ENCODE peak calls at places on chromosome 21, in ten cellular contexts. O is lower lobe of right lung; T is heart right ventricle; E is CD4-positive, CD25-positive, alpha-beta regulatory T cell; K is psoas muscle; Q is HAP-1; L is tibial artery; V is mucosa of descending colon; G is pancreas; I is iPS DF 6.9. Y is an unnamed sample. For H3K9me3, the result is how much of the 10 kb centered on the place peaks cover.

GRCh38 chr21:44985441-44986401 is 45.9 kb downstream of the SLX9 start:
- DNase-seq in O (peak), T (no peak), E (no peak), K (peak), Q (no peak), L (peak), V (peak), G (no peak), I (no peak), Y (no peak)

GRCh38 chr21:39863111-39863510 is 4.1 kb upstream of the PCP4 start:
- DNase-seq in O (peak), T (no peak), E (no peak), K (no peak), Q (no peak), L (no peak), V (peak), G (peak), I (no peak), Y (no peak)

GRCh38 chr21:33750017-33750416 is 107.7 kb downstream of the ITSN1 start:
- DNase-seq in O (no peak), T (peak), E (no peak), K (no peak), Q (no peak), L (no peak), V (no peak), G (no peak), I (no peak), Y (no peak)

GRCh38 chr21:34835526-34835925 is 166.7 kb downstream of the CLIC6 start:
- DNase-seq in O (peak), T (no peak), E (no peak), K (no peak), Q (no peak), L (peak), V (no peak), G (no peak), I (no peak), Y (no peak)

GRCh38 chr21:35476616-35477395 is 427.7 kb upstream of the RUNX1 start:
- DNase-seq in O (no peak), T (no peak), E (no peak), K (no peak), Q (no peak), L (no peak), V (no peak), G (no peak), I (no peak), Y (no peak)

GRCh38 chr21:42542196-42542595 is 28.5 kb downstream of the SLC37A1 start:
- DNase-seq in O (peak), T (no peak), E (no peak), K (no peak), Q (no peak), L (no peak), V (peak), G (no peak), I (no peak), Y (no peak)

GRCh38 chr21:42534361-42534900 is 20.8 kb downstream of the SLC37A1 start:
- DNase-seq in O (peak), T (no peak), E (no peak), K (peak), Q (no peak), L (peak), V (no peak), G (no peak), I (no peak), Y (no peak)

GRCh38 chr21:37074195-37074510 is 1.1 kb downstream of the TTC3 start:
- DNase-seq in O (no peak), T (no peak), E (no peak), K (no peak), Q (peak), L (no peak), V (no peak), G (no peak), I (no peak), Y (no peak)

GRCh38 chr21:36753556-36753955 is 54.6 kb downstream of the SIM2 start:
- DNase-seq in O (no peak), T (no peak), E (no peak), K (no peak), Q (no peak), L (no peak), V (no peak), G (no peak), I (no peak), Y (no peak)

GRCh38 chr21:31909153-31909771 is 36.4 kb downstream of the HUNK start:
- DNase-seq in O (no peak), T (no peak), E (no peak), K (no peak), Q (no peak), L (no peak), V (no peak), G (peak), I (no peak), Y (no peak)

GRCh38 chr21:37808261-37808660 is 108.0 kb downstream of the KCNJ6 start:
- DNase-seq in O (no peak), T (no peak), E (no peak), K (no peak), Q (no peak), L (no peak), V (no peak), G (no peak), I (no peak), Y (no peak)

GRCh38 chr21:34526618-34527290 is 14.7 kb upstream of the KCNE1 start:
- DNase-seq in O (peak), T (peak), E (peak), K (peak), Q (peak), L (peak), V (peak), G (peak), I (no peak), Y (no peak)

GRCh38 chr21:15009964-15010363 is 54.8 kb downstream of the NRIP1 start:
- DNase-seq in O (no peak), T (no peak), E (no peak), K (no peak), Q (no peak), L (no peak), V (no peak), G (no peak), I (no peak), Y (no peak)

GRCh38 chr21:22258821-22259220 is 1260.6 kb downstream of the NCAM2 start:
- DNase-seq in O (no peak), T (no peak), E (no peak), K (no peak), Q (no peak), L (no peak), V (no peak), G (no peak), I (no peak), Y (no peak)

GRCh38 chr21:33268736-33269441 is 2.7 kb downstream of the IL10RB start:
- DNase-seq in O (peak), T (no peak), E (peak), K (no peak), Q (no peak), L (no peak), V (peak), G (peak), I (no peak), Y (no peak)

GRCh38 chr21:44092201-44092600 is 15.0 kb upstream of the PWP2 start:
- DNase-seq in O (no peak), T (no peak), E (no peak), K (no peak), Q (no peak), L (peak), V (no peak), G (no peak), I (no peak), Y (no peak)

GRCh38 chr21:42653492-42654061 is at the start of gene PDE9A:
- DNase-seq in O (peak), T (no peak), E (peak), K (peak), Q (peak), L (no peak), V (peak), G (peak), I (no peak), Y (no peak)

GRCh38 chr21:31502537-31503143 is 156.9 kb upstream of the SOD1 start:
- DNase-seq in O (no peak), T (no peak), E (no peak), K (no peak), Q (no peak), L (no peak), V (no peak), G (no peak), I (no peak), Y (no peak)

GRCh38 chr21:37915516-37915915 is 741 bp downstream of the KCNJ6 start:
- DNase-seq in O (no peak), T (no peak), E (no peak), K (no peak), Q (no peak), L (no peak), V (no peak), G (no peak), I (no peak), Y (no peak)

GRCh38 chr21:35528109-35529042 is 479.3 kb upstream of the RUNX1 start:
- DNase-seq in O (peak), T (peak), E (peak), K (peak), Q (no peak), L (peak), V (peak), G (no peak), I (no peak), Y (peak)

GRCh38 chr21:17089121-17089520 is 423.7 kb upstream of the CXADR start:
- DNase-seq in O (no peak), T (no peak), E (no peak), K (no peak), Q (no peak), L (no peak), V (no peak), G (no peak), I (no peak), Y (no peak)

GRCh38 chr21:18954415-18954972 is 550.9 kb upstream of the TMPRSS15 start:
- DNase-seq in O (no peak), T (no peak), E (no peak), K (no peak), Q (no peak), L (no peak), V (no peak), G (no peak), I (no peak), Y (no peak)

GRCh38 chr21:44925027-44925755 is 4.5 kb upstream of the ITGB2 start:
- DNase-seq in O (peak), T (no peak), E (no peak), K (no peak), Q (no peak), L (no peak), V (no peak), G (no peak), I (no peak), Y (peak)

GRCh38 chr21:44920694-44921604 is at the start of gene ITGB2:
- DNase-seq in O (peak), T (no peak), E (peak), K (peak), Q (no peak), L (no peak), V (no peak), G (no peak), I (no peak), Y (peak)

GRCh38 chr21:17045214-17045835 is 467.5 kb upstream of the CXADR start:
- DNase-seq in O (no peak), T (no peak), E (no peak), K (no peak), Q (no peak), L (no peak), V (no peak), G (no peak), I (no peak), Y (no peak)

GRCh38 chr21:13827201-13827600 is 217.6 kb downstream of the POTED start:
- DNase-seq in O (no peak), T (no peak), E (no peak), K (no peak), Q (no peak), L (no peak), V (no peak), G (no peak), I (no peak), Y (no peak)

GRCh38 chr21:16305686-16306085 is 575.9 kb downstream of the USP25 start:
- DNase-seq in O (no peak), T (no peak), E (no peak), K (peak), Q (peak), L (no peak), V (no peak), G (no peak), I (no peak), Y (no peak)

GRCh38 chr21:44626673-44627143 is at the start of gene KRTAP10-9:
- DNase-seq in O (no peak), T (no peak), E (no peak), K (no peak), Q (no peak), L (no peak), V (no peak), G (no peak), I (no peak), Y (no peak)

GRCh38 chr21:43619344-43619743 is 39.9 kb downstream of the HSF2BP start:
- DNase-seq in O (no peak), T (no peak), E (no peak), K (no peak), Q (no peak), L (no peak), V (no peak), G (no peak), I (no peak), Y (no peak)

GRCh38 chr21:20720623-20721022 is 277.6 kb upstream of the NCAM2 start:
- DNase-seq in O (no peak), T (no peak), E (no peak), K (no peak), Q (no peak), L (no peak), V (no peak), G (no peak), I (no peak), Y (no peak)

GRCh38 chr21:32886339-32886738 is 114.8 kb upstream of the PAXBP1 start:
- DNase-seq in O (no peak), T (no peak), E (peak), K (no peak), Q (no peak), L (no peak), V (no peak), G (no peak), I (no peak), Y (no peak)

GRCh38 chr21:16193758-16194606 is 464.2 kb downstream of the USP25 start:
- DNase-seq in O (peak), T (peak), E (no peak), K (peak), Q (peak), L (peak), V (no peak), G (peak), I (no peak), Y (no peak)

GRCh38 chr21:35438643-35439404 is 389.7 kb upstream of the RUNX1 start:
- DNase-seq in O (no peak), T (no peak), E (peak), K (no peak), Q (no peak), L (no peak), V (peak), G (peak), I (no peak), Y (no peak)

GRCh38 chr21:38177919-38178652 is 78.7 kb upstream of the KCNJ15 start:
- DNase-seq in O (no peak), T (no peak), E (no peak), K (no peak), Q (no peak), L (no peak), V (no peak), G (no peak), I (no peak), Y (no peak)

GRCh38 chr21:44871576-44872265 is 1.8 kb downstream of the PTTG1IP start:
- DNase-seq in O (no peak), T (no peak), E (no peak), K (peak), Q (no peak), L (peak), V (peak), G (peak), I (no peak), Y (no peak)

GRCh38 chr21:36207577-36208320 is 51.1 kb downstream of the DOP1B start:
- DNase-seq in O (no peak), T (no peak), E (no peak), K (no peak), Q (no peak), L (no peak), V (no peak), G (no peak), I (no peak), Y (no peak)

GRCh38 chr21:21921410-21922232 is 923.4 kb downstream of the NCAM2 start:
- DNase-seq in O (no peak), T (no peak), E (peak), K (no peak), Q (peak), L (no peak), V (no peak), G (no peak), I (no peak), Y (no peak)

GRCh38 chr21:44990921-44991320 is 51.1 kb downstream of the SLX9 start:
- DNase-seq in O (peak), T (no peak), E (no peak), K (peak), Q (no peak), L (no peak), V (peak), G (no peak), I (no peak), Y (no peak)

GRCh38 chr21:40976198-40977114 is 129.5 kb upstream of the DSCAM start:
- DNase-seq in O (no peak), T (no peak), E (no peak), K (no peak), Q (no peak), L (no peak), V (no peak), G (no peak), I (no peak), Y (no peak)
- H3K9me3 ChIP-seq in O (under half), T (under half), E (under half), K (under half), Q (under half), L (under half), V (under half), G (under half), I (under half), Y (under half)

GRCh38 chr21:27258756-27259429 is 292.0 kb upstream of the ADAMTS5 start:
- DNase-seq in O (no peak), T (no peak), E (no peak), K (no peak), Q (no peak), L (no peak), V (no peak), G (no peak), I (no peak), Y (no peak)
- H3K9me3 ChIP-seq in O (under half), T (under half), E (under half), K (under half), Q (under half), L (under half), V (under half), G (under half), I (under half), Y (under half)

DNA sequence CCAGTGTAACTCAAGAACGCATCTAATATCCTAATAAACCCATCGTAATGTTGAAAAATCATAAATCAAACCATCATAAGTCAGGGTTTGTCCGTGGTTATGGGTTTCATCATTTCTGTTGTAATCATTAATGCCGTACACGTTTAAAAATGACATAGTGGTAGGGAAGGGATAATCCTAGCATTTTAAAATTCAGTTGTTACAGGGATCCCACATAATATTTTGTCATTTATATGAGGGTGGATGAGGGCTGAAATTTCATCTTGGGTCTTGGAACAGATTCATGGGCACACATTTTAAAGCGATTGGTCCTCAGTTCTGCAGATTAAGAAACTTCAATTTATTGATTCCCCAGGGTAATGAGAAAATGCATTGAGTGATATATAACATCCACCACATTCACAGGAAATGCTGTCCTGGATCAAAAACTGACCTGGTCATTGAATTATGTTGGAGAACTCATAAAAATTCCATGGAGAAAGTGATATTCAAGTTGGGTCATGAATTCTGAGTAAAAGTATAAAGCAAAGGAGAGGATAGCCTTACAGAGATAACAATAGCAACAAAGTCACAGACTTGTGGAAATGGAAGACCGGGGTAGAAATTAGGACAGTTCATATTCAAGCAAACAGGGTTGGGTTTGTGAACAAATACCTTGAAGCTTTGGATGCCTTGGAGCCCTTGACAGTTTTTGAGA is 1527.3 kb upstream of the TPTE start:
- DNase-seq in O (no peak), T (no peak), E (no peak), K (no peak), Q (no peak), L (no peak), V (no peak), G (no peak), I (no peak), Y (no peak)
- H3K9me3 ChIP-seq in O (under half), T (under half), E (under half), K (under half), Q (under half), L (under half), V (half or more), G (under half), I (under half), Y (under half)

GRCh38 chr21:41520560-41521442 is 12.8 kb upstream of the TMPRSS2 start:
- DNase-seq in O (no peak), T (no peak), E (no peak), K (no peak), Q (no peak), L (no peak), V (peak), G (no peak), I (no peak), Y (no peak)
- H3K9me3 ChIP-seq in O (under half), T (under half), E (under half), K (under half), Q (under half), L (under half), V (under half), G (under half), I (under half), Y (under half)

DNA sequence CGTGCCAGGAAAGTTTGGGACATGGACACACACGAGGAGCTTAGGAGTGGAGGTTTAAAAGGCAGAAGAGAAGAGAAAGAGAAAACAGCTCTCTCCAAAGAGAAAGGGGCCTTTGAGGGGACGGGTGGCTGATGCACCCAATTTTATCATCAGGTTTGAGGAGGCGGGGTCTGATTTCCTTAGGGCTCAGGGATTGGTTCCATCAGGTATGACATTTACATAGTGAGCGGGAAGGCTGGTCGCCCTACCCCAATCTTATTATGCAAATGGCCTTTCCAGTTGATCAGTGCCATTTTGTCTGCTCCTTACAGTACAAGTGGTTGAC is 749.1 kb upstream of the TPTE start:
- DNase-seq in O (no peak), T (no peak), E (no peak), K (no peak), Q (no peak), L (no peak), V (no peak), G (no peak), I (no peak), Y (no peak)
- H3K9me3 ChIP-seq in O (under half), T (under half), E (under half), K (under half), Q (under half), L (under half), V (half or more), G (under half), I (under half), Y (under half)

GRCh38 chr21:46089285-46089684 is 8.6 kb upstream of the COL6A2 start:
- DNase-seq in O (no peak), T (no peak), E (no peak), K (no peak), Q (no peak), L (no peak), V (no peak), G (no peak), I (no peak), Y (no peak)
- H3K9me3 ChIP-seq in O (under half), T (under half), E (under half), K (under half), Q (under half), L (under half), V (under half), G (under half), I (under half), Y (under half)